ENCODE peak calls at places on chromosomes 2 and 18, in five cellular contexts. W, D, L, R and E are unnamed samples.

GRCh38 chr2:61378281-61378680 is 92.6 kb downstream of the USP34 start:
- DNase-seq in D (no peak), L (no peak), W (no peak), R (no peak), E (no peak)

GRCh38 chr2:44980786-44981713 is 28.2 kb downstream of the SIX2 start:
- DNase-seq in W (no peak), R (no peak), D (no peak), L (no peak), E (no peak)

GRCh38 chr18:306608-307255 is 38.9 kb upstream of the THOC1 start:
- DNase-seq in W (no peak), L (no peak), R (no peak), D (no peak), E (no peak)

GRCh38 chr2:126650994-126651393 is 5.0 kb upstream of the GYPC start:
- DNase-seq in L (no peak), D (no peak), R (no peak), W (no peak), E (peak; percentile 6)

GRCh38 chr18:55988537-55988936 is 400.5 kb upstream of the TCF4 start:
- DNase-seq in D (no peak), W (no peak), L (no peak), R (no peak), E (no peak)

GRCh38 chr18:3305354-3305762 is 43.4 kb downstream of the MYL12B start:
- DNase-seq in L (no peak), D (no peak), W (no peak), R (no peak), E (peak; percentile 28)

GRCh38 chr18:24354278-24354677 is 43.3 kb downstream of the OSBPL1A start:
- DNase-seq in W (no peak), L (no peak), D (no peak), R (no peak), E (no peak)

GRCh38 chr2:152600698-152601097 is 116.6 kb downstream of the PRPF40A start:
- DNase-seq in L (no peak), R (no peak), D (no peak), W (no peak), E (no peak)

GRCh38 chr2:72920317-72921087 is 3.2 kb downstream of the EMX1 start:
- DNase-seq in L (no peak), D (no peak), W (no peak), R (no peak), E (no peak)

GRCh38 chr2:201205516-201205850 is 22.5 kb downstream of the CASP10 start:
- DNase-seq in L (no peak), W (no peak), R (no peak), D (no peak), E (no peak)

GRCh38 chr2:38552259-38552658 is 50.5 kb downstream of the HNRNPLL start:
- DNase-seq in R (no peak), D (no peak), L (no peak), W (no peak), E (no peak)

GRCh38 chr18:44968336-44968735 is 287.6 kb downstream of the SETBP1 start:
- DNase-seq in D (no peak), R (no peak), L (no peak), W (no peak), E (no peak)

GRCh38 chr2:108611021-108611420 is 76.8 kb downstream of the LIMS1 start:
- DNase-seq in R (no peak), L (no peak), W (no peak), D (no peak), E (no peak)

GRCh38 chr2:108612514-108613183 is 78.4 kb downstream of the LIMS1 start:
- DNase-seq in L (peak; percentile 59), W (no peak), R (no peak), D (no peak), E (no peak)

GRCh38 chr2:108614043-108614435 is 79.8 kb downstream of the LIMS1 start:
- DNase-seq in R (no peak), L (no peak), D (no peak), W (no peak), E (no peak)

GRCh38 chr2:108613261-108614042 is 79.2 kb downstream of the LIMS1 start:
- DNase-seq in W (no peak), R (no peak), L (no peak), D (no peak), E (no peak)

DNA sequence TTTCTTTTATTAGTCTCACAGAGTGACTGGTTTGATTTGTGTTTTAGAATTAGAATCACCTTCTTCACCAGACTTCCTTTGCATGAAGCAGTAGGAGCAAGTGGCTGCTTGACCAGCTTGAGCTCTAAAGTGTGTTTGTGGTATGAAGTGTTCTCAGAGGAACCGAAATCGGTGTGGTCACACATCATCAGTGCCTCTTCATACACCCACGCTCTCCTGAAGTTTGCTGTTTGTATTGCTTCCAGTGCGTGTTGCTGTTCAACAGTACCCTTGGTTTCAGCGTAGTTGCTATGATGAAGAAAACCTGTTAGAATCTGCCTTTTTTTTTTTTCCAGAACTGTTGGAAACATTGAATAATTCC is 77.9 kb downstream of the LIMS1 start:
- DNase-seq in W (no peak), L (peak; percentile 66), D (no peak), R (no peak), E (no peak)
- H3K27ac ChIP-seq in W (no peak overlapping the region), L (peak overlapping the region; percentile 89), D (peak overlapping the region; percentile 33), R (peak overlapping the region; percentile 30), E (no peak overlapping the region)

GRCh38 chr2:28810384-28811285 is at the start of gene SPDYA:
- DNase-seq in R (peak; percentile 84), W (peak; percentile 23), L (peak; percentile 81), D (peak; percentile 89), E (peak; percentile 51)

DNA sequence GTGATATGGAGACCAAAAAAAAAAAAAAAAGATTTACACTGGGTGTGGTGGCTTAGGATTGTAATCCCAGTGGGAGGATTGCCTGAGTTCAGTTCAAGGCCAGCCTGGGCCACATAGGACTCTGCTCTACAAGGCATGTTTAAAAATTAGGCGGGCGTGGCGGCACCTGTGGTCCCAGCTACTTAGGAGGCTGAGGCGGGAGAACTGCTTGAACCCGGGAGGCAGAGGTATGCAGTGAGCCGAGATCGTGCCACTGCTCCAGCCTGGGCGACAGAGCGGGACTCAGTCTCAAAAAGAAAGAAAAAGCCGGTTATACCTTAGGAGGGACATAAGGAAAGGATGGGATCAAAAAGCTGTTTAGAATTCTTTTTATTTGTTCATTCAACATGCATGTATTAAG is 707 bp upstream of the SPDYA start:
- DNase-seq in L (no peak), D (no peak), W (no peak), R (no peak), E (no peak)
- H3K4me3 ChIP-seq in L (peak overlapping the region; percentile 57), D (peak overlapping the region; percentile 59), W (peak overlapping the region; percentile 23), R (no peak overlapping the region), E (peak overlapping the region; percentile 36)

GRCh38 chr2:182473635-182474034 is 46.8 kb upstream of the PDE1A start:
- DNase-seq in W (no peak), L (no peak), R (no peak), D (no peak), E (no peak)
- H3K9me3 ChIP-seq in W (peaks cover 10% of the 10 kb centered on the region), L (peaks cover 4% of the 10 kb centered on the region), R (no peaks in the 10 kb centered on the region), D (no peaks in the 10 kb centered on the region), E (no peaks in the 10 kb centered on the region)

GRCh38 chr2:105977212-105977611 is 216.9 kb downstream of the UXS1 start:
- DNase-seq in R (no peak), D (no peak), L (no peak), W (no peak), E (peak; percentile 52)
- H3K27ac ChIP-seq in R (no peak overlapping the region), D (no peak overlapping the region), L (no peak overlapping the region), W (no peak overlapping the region), E (peak overlapping the region; percentile 37)

GRCh38 chr2:24721470-24721869 is 71.7 kb downstream of the PTRHD1 start:
- DNase-seq in L (no peak), W (peak; percentile 68), D (peak; percentile 85), R (peak; percentile 61), E (peak; percentile 13)
- H3K4me3 ChIP-seq in L (no peak overlapping the region), W (no peak overlapping the region), D (no peak overlapping the region), R (no peak overlapping the region), E (no peak overlapping the region)

DNA sequence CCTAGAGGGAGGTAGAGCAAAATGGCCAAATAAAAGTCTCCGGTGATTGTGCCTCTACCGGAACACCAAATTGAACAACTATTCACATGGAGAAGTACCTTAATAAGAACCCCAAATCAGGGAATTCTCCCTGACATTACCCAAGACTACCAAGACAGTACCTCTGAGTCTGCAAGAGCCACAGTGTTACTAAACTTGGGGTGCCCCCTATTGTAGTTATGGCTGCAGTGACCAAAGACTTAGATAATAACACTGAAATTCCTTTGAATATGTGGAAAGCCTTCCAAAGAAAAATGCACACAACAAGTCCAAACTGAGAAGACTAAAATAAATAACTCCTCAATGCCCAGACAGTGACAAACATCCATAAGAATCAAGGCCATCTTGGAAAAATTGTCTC is 682.9 kb upstream of the LRRTM1 start:
- DNase-seq in W (no peak), D (no peak), L (no peak), R (no peak), E (no peak)
- H3K9me3 ChIP-seq in W (peaks cover 5% of the 10 kb centered on the region), D (no peaks in the 10 kb centered on the region), L (no peaks in the 10 kb centered on the region), R (no peaks in the 10 kb centered on the region), E (peaks cover 11% of the 10 kb centered on the region)

GRCh38 chr2:26757873-26758789 is 6.0 kb upstream of the SLC35F6 start:
- DNase-seq in W (peak; percentile 38), D (no peak), R (peak; percentile 60), L (no peak), E (peak; percentile 97)

GRCh38 chr2:26752636-26753035 is 11.4 kb upstream of the SLC35F6 start:
- DNase-seq in L (no peak), W (no peak), R (no peak), D (no peak), E (no peak)

GRCh38 chr2:26754539-26754938 is 9.5 kb upstream of the SLC35F6 start:
- DNase-seq in D (no peak), W (no peak), L (no peak), R (no peak), E (no peak)

GRCh38 chr2:26756337-26756736 is 7.7 kb upstream of the SLC35F6 start:
- DNase-seq in L (no peak), D (no peak), R (no peak), W (no peak), E (no peak)

DNA sequence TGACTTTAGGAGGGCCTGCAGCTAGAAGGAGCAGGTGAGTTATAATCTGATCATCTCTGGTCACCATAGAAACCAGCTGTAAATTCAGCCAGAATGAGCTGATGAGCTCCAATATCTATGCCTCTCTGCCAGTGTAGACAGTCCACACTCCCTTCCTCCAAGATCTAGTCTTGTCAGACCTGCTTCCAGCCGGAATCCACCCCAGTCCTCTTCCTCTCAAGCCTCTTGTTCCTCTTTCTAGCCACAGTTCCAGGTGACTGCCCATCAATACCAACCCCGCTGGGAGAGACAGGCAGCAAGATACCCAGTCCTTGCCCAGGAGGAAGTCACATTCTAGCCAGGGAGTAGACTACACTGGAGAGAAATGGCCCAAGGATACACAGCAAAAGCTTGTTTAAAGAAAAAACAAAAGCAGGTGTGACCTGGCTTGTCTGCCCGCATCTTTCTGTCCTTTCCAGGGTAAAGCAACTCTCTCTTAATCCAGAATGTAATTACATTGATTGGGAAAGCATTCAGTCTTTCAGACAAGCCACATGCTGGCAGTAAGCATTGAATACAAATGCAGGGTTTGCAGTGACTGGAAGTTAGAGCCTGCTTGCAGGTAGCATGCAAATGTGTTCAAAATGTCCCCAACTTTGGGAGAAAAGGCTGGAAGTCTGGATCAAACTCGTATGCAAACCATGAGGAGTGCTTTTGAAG is 9.0 kb upstream of the SLC35F6 start:
- DNase-seq in L (no peak), W (no peak), R (no peak), D (no peak), E (no peak)
- H3K27ac ChIP-seq in L (no peak overlapping the region), W (no peak overlapping the region), R (no peak overlapping the region), D (no peak overlapping the region), E (no peak overlapping the region)